ENCODE peak calls at places on chromosome 18, in eight cellular contexts. L is cardiac muscle cell; F is right cardiac atrium; M is suprapubic skin; J is neuronal stem cell; V is mammary epithelial cell; U is CD4-positive, CD25-positive, alpha-beta regulatory T cell; B is Panc1. N is an unnamed sample. For H3K27me3 and H3K4me1, the result is how much of the 10 kb centered on the place peaks cover.

GRCh38 chr18:59865241-59865986 is 34.4 kb upstream of the PMAIP1 start:
- DNase-seq in F (no peak), V (peak), U (no peak), B (no peak), L (no peak), J (no peak), M (no peak), N (no peak)

GRCh38 chr18:9918016-9918680 is 4.3 kb downstream of the VAPA start:
- DNase-seq in V (peak), J (no peak), B (no peak), F (no peak), U (no peak), M (no peak), L (no peak), N (no peak)

GRCh38 chr18:56721031-56721430 is 69.9 kb downstream of the WDR7 start:
- DNase-seq in L (no peak), J (no peak), V (no peak), B (no peak), U (no peak), M (no peak), F (no peak), N (no peak)

GRCh38 chr18:22332590-22332989 is 85.1 kb downstream of the CTAGE1 start:
- DNase-seq in B (no peak), L (no peak), J (no peak), F (no peak), V (peak), U (no peak), M (no peak), N (no peak)

GRCh38 chr18:22238036-22238435 is 68.6 kb downstream of the GATA6 start:
- DNase-seq in M (no peak), V (no peak), B (no peak), L (no peak), J (no peak), U (no peak), F (no peak), N (peak)

GRCh38 chr18:74498712-74499629 is 2.8 kb downstream of the CNDP2 start:
- DNase-seq in F (peak), V (no peak), J (no peak), U (peak), L (no peak), B (no peak), M (peak), N (peak)

GRCh38 chr18:24015897-24016631 is 1.5 kb downstream of the TTC39C start:
- DNase-seq in M (no peak), F (no peak), U (peak), V (no peak), L (no peak), J (no peak), B (no peak), N (peak)

GRCh38 chr18:67133669-67134068 is 382.9 kb downstream of the DSEL start:
- DNase-seq in J (no peak), M (no peak), B (no peak), L (no peak), U (no peak), V (no peak), F (no peak), N (no peak)

GRCh38 chr18:6561029-6561861 is 146.5 kb upstream of the L3MBTL4 start:
- DNase-seq in F (peak), M (peak), L (peak), B (no peak), V (no peak), J (no peak), U (no peak), N (no peak)

GRCh38 chr18:12606592-12607315 is 51.2 kb downstream of the SPIRE1 start:
- DNase-seq in U (no peak), V (peak), L (no peak), B (peak), F (no peak), J (no peak), M (no peak), N (no peak)

GRCh38 chr18:36389811-36390581 is 92.5 kb downstream of the FHOD3 start:
- DNase-seq in V (no peak), U (no peak), M (no peak), J (no peak), B (no peak), F (no peak), L (peak), N (no peak)

GRCh38 chr18:66193938-66194337 is 410.0 kb downstream of the CDH19 start:
- DNase-seq in V (no peak), B (no peak), F (no peak), L (peak), U (no peak), M (no peak), J (no peak), N (no peak)

GRCh38 chr18:50729326-50729725 is 90.5 kb downstream of the MRO start:
- DNase-seq in J (no peak), B (no peak), L (no peak), M (no peak), U (no peak), V (no peak), F (no peak), N (no peak)

GRCh38 chr18:22337311-22337710 is 80.4 kb downstream of the CTAGE1 start:
- DNase-seq in B (no peak), M (no peak), U (no peak), V (no peak), L (no peak), J (no peak), F (no peak), N (no peak)

GRCh38 chr18:53025247-53025646 is 685.2 kb downstream of the DCC start:
- DNase-seq in B (no peak), M (no peak), L (no peak), U (no peak), J (no peak), V (no peak), F (no peak), N (no peak)

GRCh38 chr18:24778810-24779418 is 318.5 kb downstream of the HRH4 start:
- DNase-seq in U (no peak), F (no peak), V (no peak), B (no peak), J (no peak), L (no peak), M (no peak), N (no peak)

GRCh38 chr18:35478520-35479435 is 19.0 kb downstream of the INO80C start:
- DNase-seq in F (no peak), V (peak), U (peak), M (no peak), J (no peak), L (no peak), B (peak), N (no peak)

GRCh38 chr18:8657873-8658521 is 47.4 kb upstream of the MTCL1 start:
- DNase-seq in V (no peak), J (peak), M (no peak), F (no peak), U (no peak), B (no peak), L (no peak), N (no peak)

GRCh38 chr18:73793386-73793785 is 354.2 kb downstream of the FBXO15 start:
- DNase-seq in M (no peak), B (no peak), U (no peak), L (peak), F (no peak), J (no peak), V (peak), N (no peak)

GRCh38 chr18:35918564-35918963 is 53.9 kb upstream of the RMP24 start:
- DNase-seq in U (no peak), J (no peak), M (no peak), V (no peak), F (no peak), B (no peak), L (no peak), N (no peak)

GRCh38 chr18:22550366-22550765 is 132.7 kb upstream of the CTAGE1 start:
- DNase-seq in U (no peak), B (no peak), J (no peak), F (no peak), M (no peak), L (no peak), V (peak), N (no peak)

GRCh38 chr18:35983818-35984217 is 11.3 kb downstream of the RMP24 start:
- DNase-seq in U (no peak), J (no peak), L (no peak), F (no peak), M (no peak), V (no peak), B (no peak), N (no peak)

GRCh38 chr18:44885507-44885906 is 204.8 kb downstream of the SETBP1 start:
- DNase-seq in F (no peak), U (no peak), V (no peak), M (no peak), B (no peak), L (no peak), J (no peak), N (no peak)

GRCh38 chr18:36814994-36815393 is 13.8 kb downstream of the TPGS2 start:
- DNase-seq in B (no peak), F (no peak), M (no peak), U (no peak), L (peak), J (no peak), V (no peak), N (no peak)

GRCh38 chr18:51807336-51807735 is 532.7 kb upstream of the DCC start:
- DNase-seq in L (no peak), M (no peak), U (no peak), V (no peak), J (no peak), B (no peak), F (no peak), N (no peak)

GRCh38 chr18:56565596-56566355 is 72.6 kb downstream of the TXNL1 start:
- DNase-seq in B (no peak), F (no peak), J (no peak), L (no peak), V (no peak), M (no peak), U (no peak), N (no peak)

GRCh38 chr18:62741118-62741566 is 25.8 kb downstream of the PHLPP1 start:
- DNase-seq in L (no peak), J (no peak), M (no peak), V (peak), B (no peak), U (peak), F (no peak), N (no peak)

GRCh38 chr18:10023853-10024638 is 110.2 kb downstream of the VAPA start:
- DNase-seq in L (no peak), B (no peak), M (no peak), F (no peak), J (no peak), U (peak), V (no peak), N (no peak)

GRCh38 chr18:51068111-51068510 is 38.1 kb downstream of the SMAD4 start:
- DNase-seq in F (no peak), J (no peak), B (no peak), L (no peak), U (no peak), V (peak), M (no peak), N (no peak)

GRCh38 chr18:61635901-61636528 is 256.8 kb downstream of the RNF152 start:
- DNase-seq in F (peak), V (peak), L (peak), J (peak), B (no peak), U (peak), M (peak), N (no peak)

GRCh38 chr18:77101410-77102245 is 31.0 kb downstream of the MBP start:
- DNase-seq in M (peak), U (peak), F (peak), B (peak), J (no peak), L (no peak), V (peak), N (no peak)
- H3K4me3 ChIP-seq in M (peak), U (peak), F (no peak), B (peak), J (no peak), L (no peak), V (peak), N (peak)

DNA sequence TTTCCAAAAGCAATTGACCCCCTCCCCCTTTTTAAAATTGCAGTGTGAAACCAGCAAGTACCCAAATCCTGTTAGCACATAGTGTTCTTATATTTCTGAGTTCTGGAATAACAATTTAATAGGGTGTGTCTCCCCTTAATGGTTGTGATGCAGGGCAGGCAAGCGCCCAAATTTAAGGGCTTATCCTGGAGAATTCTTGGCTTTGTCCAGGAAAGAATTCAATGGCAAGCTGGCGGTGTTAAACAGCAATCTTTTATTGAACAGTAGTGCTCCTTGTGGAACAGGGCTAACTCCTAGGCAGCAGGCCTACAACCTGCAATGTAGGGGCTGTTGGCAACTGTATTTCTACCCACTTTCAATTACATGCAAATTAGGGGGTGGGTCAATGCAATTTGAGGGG is 148.8 kb upstream of the KCTD1 start:
- DNase-seq in U (no peak), M (no peak), B (no peak), F (peak), L (no peak), J (no peak), V (no peak), N (no peak)
- H3K27me3 ChIP-seq in U (under half), M (under half), B (under half), F (under half), L (under half), J (under half), V (under half), N (under half)

DNA sequence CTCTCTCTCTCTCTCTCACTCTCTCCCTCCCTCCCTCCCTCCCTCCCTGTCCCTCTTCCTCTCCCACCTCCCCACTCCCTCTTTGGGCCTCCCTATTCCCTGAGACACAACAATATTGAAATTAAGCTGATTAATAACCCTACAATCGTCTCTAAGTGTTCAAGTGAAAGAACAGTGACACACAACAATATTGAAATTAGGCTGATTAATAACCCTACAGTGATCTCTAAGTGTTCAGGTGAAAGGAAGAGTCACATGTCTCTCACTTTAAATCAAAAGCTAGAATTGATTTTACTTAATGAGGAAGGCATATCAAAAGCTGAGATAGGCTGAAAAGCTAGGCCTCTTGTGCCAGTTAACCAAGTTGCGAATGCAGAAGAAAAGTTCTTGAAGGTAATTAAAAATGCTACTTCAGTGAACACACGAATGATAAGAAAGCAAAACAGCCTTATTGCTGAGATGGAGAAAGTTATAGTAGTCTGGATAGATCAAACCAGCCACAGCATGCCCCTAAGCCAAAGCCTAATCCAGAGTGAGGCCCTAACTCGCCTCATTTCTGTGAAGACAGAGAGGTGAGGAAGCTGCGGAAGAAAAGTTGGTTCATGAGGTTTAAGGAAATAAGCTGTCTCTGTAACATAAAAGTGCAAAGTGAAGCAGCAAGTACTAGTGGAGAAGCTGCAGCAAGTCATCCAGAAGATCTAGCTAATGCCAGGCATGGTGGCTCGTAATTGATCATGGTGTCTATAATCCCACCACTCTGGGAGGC is 21.3 kb downstream of the MALT1 start:
- DNase-seq in B (no peak), F (no peak), M (no peak), V (no peak), U (peak), L (no peak), J (no peak), N (no peak)
- H3K4me1 ChIP-seq in B (under half), F (under half), M (under half), V (under half), U (half or more), L (under half), J (under half), N (half or more)

DNA sequence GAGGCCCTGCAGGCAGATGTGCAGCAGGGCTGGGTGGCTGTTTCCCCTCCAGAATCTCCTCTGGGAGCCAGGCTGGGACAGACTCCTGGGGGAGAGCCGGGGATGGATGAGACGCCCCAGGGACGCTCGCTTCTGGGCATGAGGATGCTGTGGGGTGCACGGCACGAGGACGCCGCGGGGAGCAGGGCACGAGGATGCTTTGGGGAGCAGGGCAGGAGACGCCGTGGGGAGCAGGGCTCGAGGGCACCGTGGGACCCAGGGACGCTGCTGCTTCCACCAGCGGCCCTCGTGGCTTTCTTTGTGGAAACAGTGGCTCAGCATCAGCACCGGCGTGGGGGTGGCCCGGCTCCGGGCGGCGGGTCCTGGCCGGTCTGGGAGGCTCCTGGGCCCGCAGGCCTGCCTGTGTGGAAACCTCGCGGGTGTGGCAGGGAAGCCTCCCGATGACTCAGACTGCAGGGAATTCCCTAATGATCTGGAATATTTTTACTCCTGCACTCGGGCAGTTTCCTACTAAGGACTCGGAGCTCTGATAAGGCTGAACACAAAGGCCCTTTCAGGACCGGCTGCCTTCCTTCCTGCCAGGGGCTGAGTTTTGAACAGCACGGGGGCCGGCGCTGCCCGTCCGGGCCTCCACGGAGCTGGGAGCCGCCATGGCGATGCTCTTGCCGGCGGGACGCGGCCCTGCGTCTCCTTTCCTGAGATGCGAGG is 62.6 kb downstream of the NFATC1 start:
- DNase-seq in L (peak), U (no peak), B (peak), M (peak), V (peak), J (peak), F (peak), N (no peak)
- H3K4me3 ChIP-seq in L (no peak), U (no peak), B (no peak), M (peak), V (no peak), J (no peak), F (no peak), N (no peak)

DNA sequence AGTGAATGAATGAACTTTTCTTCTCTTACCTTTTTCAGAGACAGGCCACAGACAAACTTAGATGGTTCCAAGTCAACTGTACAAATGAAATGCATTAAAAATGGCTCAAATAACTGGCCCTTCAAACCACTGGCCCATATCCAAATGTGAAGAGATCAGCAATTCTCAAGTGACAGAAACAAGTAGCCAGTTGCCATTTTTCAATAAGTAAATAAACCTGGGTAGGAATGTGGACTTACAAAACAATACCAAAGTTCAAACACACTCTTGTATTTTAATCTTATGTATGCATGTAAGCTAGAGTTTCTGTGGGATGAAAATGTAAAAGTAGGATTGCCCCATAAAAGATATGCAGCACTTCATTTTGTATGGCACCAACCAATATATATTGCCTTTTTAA is 129.2 kb downstream of the MEP1B start:
- DNase-seq in J (no peak), F (no peak), V (no peak), U (no peak), B (no peak), M (no peak), L (no peak), N (no peak)
- H3K27me3 ChIP-seq in J (under half), F (under half), V (under half), U (under half), B (under half), M (under half), L (under half), N (under half)